ENCODE peak calls at places on chromosomes 16 and 17, in four cellular contexts. E is fibroblast of pulmonary artery, F is A673, X is right atrium auricular region. B is an unnamed sample.

GRCh38 chr16:89678258-89678657 is 8.2 kb upstream of the CDK10 start:
- DNase-seq in F (no peak), E (no peak), X (no peak), B (no peak)

GRCh38 chr17:54944796-54945195 is 23.7 kb downstream of the COX11 start:
- DNase-seq in X (no peak), F (no peak), E (peak), B (no peak)

GRCh38 chr16:9054460-9054859 is 37.0 kb upstream of the HAPSTR1 start:
- DNase-seq in E (no peak), F (no peak), X (no peak), B (no peak)

GRCh38 chr16:8600144-8600856 is 10.0 kb upstream of the TMEM114 start:
- DNase-seq in X (no peak), F (no peak), E (no peak), B (no peak)

GRCh38 chr17:68533887-68534700 is 21.9 kb downstream of the PRKAR1A start:
- DNase-seq in X (no peak), E (peak), F (peak), B (no peak)

GRCh38 chr16:89657442-89658220 is at the start of the genes CHMP1A and SPATA33:
- DNase-seq in F (peak), X (peak), E (peak), B (peak)

GRCh38 chr16:11742041-11742535 is 569 bp downstream of the TXNDC11 start:
- DNase-seq in F (peak), E (no peak), X (no peak), B (no peak)

GRCh38 chr17:47955497-47956461 is 1.9 kb downstream of the PRR15L start:
- DNase-seq in X (no peak), E (no peak), F (no peak), B (no peak)

GRCh38 chr17:71392715-71393567 is 727.9 kb upstream of the SOX9 start:
- DNase-seq in E (peak), F (no peak), X (no peak), B (no peak)

GRCh38 chr17:76132574-76133338 is 8.3 kb downstream of the FOXJ1 start:
- DNase-seq in F (no peak), E (no peak), X (no peak), B (no peak)

GRCh38 chr16:51553314-51553713 is 402.2 kb upstream of the SALL1 start:
- DNase-seq in E (no peak), X (no peak), F (no peak), B (no peak)

GRCh38 chr17:80035937-80036714 is at the start of gene CCDC40:
- DNase-seq in X (peak), F (peak), E (peak), B (peak)

GRCh38 chr16:22763655-22764054 is 50.3 kb upstream of the HS3ST2 start:
- DNase-seq in E (no peak), F (no peak), X (no peak), B (no peak)

GRCh38 chr17:59464246-59464645 is 101.2 kb upstream of the DHX40 start:
- DNase-seq in X (no peak), F (no peak), E (no peak), B (peak)

GRCh38 chr16:14473488-14473887 is 156.6 kb downstream of the PARN start:
- DNase-seq in X (no peak), E (no peak), F (no peak), B (no peak)

GRCh38 chr16:85240982-85241924 is 129.0 kb upstream of the CIBAR2 start:
- DNase-seq in X (no peak), E (no peak), F (no peak), B (no peak)

GRCh38 chr16:80670170-80670865 is 129.5 kb downstream of the DYNLRB2 start:
- DNase-seq in X (no peak), F (no peak), E (no peak), B (peak)

GRCh38 chr16:89045881-89046280 is 47.8 kb upstream of the ACSF3 start:
- DNase-seq in X (no peak), F (no peak), E (no peak), B (no peak)

GRCh38 chr16:65617421-65617820 is 495.6 kb upstream of the CDH11 start:
- DNase-seq in E (no peak), X (no peak), F (no peak), B (no peak)

DNA sequence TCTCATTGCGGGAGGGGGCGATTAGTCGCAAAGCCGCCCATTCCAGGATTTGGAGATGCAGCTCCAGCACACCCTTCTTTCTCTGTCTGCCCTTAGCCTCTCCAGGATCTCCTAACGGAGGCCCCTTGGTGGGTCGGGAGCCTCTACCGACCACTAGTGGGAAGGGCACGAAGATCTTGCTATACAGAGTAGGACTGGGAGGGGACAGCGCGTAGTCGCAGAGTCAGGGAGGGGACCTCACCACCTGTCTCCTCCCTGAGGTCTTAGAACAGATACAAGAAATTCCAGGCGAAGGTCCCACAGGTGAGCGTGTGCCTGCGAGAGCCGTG is 569 bp upstream of the SMTNL2 start:
- DNase-seq in X (no peak), E (no peak), F (peak), B (peak)
- TF ChIP-seq CTCF in X (peak), E (peak), F (peak), B (peak)

DNA sequence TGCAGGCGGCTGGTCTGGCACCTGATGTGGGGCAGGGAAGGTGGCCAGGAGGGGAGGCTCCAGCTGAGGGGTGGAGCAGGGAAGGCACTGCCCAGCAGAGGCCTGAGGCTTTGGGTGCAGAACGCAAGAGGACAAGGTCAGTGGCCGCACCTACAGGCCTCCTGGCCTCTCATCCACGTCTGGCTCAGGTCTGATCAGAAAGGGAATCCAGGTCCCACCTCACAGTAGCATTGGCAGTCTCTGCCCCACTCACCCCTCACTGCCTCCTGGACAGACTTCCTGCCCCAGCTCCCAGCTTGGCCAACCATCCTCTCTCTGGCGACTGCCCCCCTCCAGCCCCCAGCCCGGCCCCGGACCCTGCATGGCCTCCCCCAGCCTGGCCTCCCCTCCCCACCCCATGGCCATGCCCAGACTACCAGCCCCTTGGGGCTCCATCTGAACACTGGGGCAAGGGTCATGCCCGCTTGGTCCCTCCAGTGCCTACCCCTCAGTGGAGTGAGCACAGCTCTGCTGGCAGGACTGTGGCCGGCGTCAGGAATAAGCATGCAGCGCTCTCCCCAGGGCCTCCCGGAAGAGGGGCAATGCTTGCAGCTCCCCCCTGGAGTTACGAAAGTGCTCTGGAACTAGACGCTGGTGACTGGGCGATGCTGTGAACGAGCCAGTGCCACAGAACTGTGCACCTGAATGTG is 4.6 kb downstream of the UTS2R start:
- DNase-seq in X (no peak), F (no peak), E (no peak), B (no peak)
- TF ChIP-seq CTCF in X (no peak), F (no peak), E (no peak), B (no peak)

GRCh38 chr16:78743556-78743955 is 644.1 kb downstream of the WWOX start:
- DNase-seq in F (no peak), X (no peak), E (no peak), B (no peak)

GRCh38 chr16:78742501-78743283 is 643.2 kb downstream of the WWOX start:
- DNase-seq in X (no peak), F (no peak), E (peak), B (no peak)

GRCh38 chr16:78738557-78738956 is 639.1 kb downstream of the WWOX start:
- DNase-seq in X (no peak), F (no peak), E (no peak), B (no peak)

GRCh38 chr16:78737630-78738029 is 638.2 kb downstream of the WWOX start:
- DNase-seq in E (no peak), F (no peak), X (no peak), B (no peak)

DNA sequence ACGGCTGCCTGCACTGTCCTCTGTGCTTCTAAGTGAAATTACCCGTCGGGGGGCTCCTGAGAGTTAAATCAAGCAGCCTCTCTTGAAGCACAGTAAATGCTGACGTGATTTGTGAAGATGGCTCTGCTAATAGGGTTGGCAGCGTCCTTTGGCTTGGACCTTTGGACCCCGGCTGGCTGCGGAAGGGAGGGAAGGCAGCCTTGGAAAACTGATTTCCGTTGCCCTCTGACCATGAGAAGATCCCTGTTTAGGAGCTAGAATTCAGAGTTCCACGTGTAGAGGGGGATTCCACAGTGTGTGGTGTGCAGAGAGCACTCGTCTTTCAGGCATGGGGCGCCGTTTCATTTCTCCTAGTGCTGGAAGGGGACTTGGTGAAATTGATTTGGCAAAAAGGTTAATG is 640.8 kb downstream of the WWOX start:
- DNase-seq in X (no peak), F (no peak), E (no peak), B (no peak)
- TF ChIP-seq CTCF in X (no peak), F (no peak), E (no peak), B (no peak)

GRCh38 chr17:49190932-49191331 is 19.4 kb downstream of the GNGT2 start:
- DNase-seq in F (peak), E (no peak), X (no peak), B (no peak)

GRCh38 chr17:49191407-49191916 is 18.9 kb downstream of the GNGT2 start:
- DNase-seq in X (no peak), E (peak), F (no peak), B (no peak)

GRCh38 chr17:49193513-49194296 is 16.7 kb downstream of the GNGT2 start:
- DNase-seq in X (peak), E (peak), F (peak), B (no peak)

GRCh38 chr17:49194297-49194607 is 16.1 kb downstream of the GNGT2 start:
- DNase-seq in F (no peak), X (no peak), E (no peak), B (no peak)

GRCh38 chr17:49191917-49192741 is 18.2 kb downstream of the GNGT2 start:
- DNase-seq in X (peak), E (peak), F (peak), B (peak)
- TF ChIP-seq CTCF in X (peak), E (peak), F (peak), B (peak)

GRCh38 chr17:35073183-35073790 is 9.8 kb upstream of the RFFL start:
- DNase-seq in X (no peak), E (no peak), F (no peak), B (no peak)
- TF ChIP-seq CTCF in X (no peak), E (no peak), F (no peak), B (no peak)

GRCh38 chr16:718922-719321 is 2.0 kb upstream of the ANTKMT start:
- DNase-seq in F (no peak), E (no peak), X (no peak), B (no peak)

GRCh38 chr16:719815-720506 is 985 bp upstream of the ANTKMT start:
- DNase-seq in F (peak), X (no peak), E (no peak), B (no peak)

GRCh38 chr16:720990-721764 is at the start of gene ANTKMT:
- DNase-seq in E (peak), X (no peak), F (peak), B (peak)

GRCh38 chr16:721765-722481 is 977 bp downstream of the ANTKMT start:
- DNase-seq in E (no peak), X (no peak), F (no peak), B (no peak)

DNA sequence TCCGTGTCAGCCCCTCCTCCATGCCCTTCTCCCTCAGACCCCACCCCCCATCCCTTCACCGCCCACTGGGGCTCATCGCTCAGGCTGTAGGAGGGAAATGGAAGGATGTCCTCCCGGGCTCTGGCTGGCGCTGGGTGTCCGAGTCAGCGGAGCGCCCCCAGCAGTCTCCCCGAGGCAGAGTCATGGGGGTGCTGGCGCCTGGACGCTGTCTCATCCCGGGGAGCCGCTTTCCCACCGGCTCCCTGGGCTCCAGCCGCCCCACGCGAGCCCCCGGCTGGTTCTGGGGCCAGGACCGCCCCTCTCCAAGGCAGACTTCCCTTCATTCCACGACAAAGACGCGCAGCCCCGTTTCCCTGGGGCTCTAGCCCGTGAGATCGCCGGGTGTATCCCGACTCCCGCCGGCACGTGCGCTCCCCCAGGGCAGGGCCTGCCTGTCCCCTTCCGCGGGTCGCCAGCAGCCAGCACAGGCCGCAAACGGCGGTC is 398 bp upstream of the ANTKMT start:
- DNase-seq in X (no peak), E (peak), F (peak), B (no peak)
- TF ChIP-seq CTCF in X (peak), E (peak), F (peak), B (no peak)

GRCh38 chr17:44998646-44999045 is 30.5 kb upstream of the C1QL1 start:
- DNase-seq in X (no peak), F (no peak), E (no peak), B (no peak)

GRCh38 chr17:44997733-44998520 is 29.8 kb upstream of the C1QL1 start:
- DNase-seq in X (no peak), E (peak), F (peak), B (no peak)

GRCh38 chr17:44999433-44999832 is 31.3 kb upstream of the C1QL1 start:
- DNase-seq in E (no peak), F (no peak), X (no peak), B (no peak)

GRCh38 chr17:44995602-44996001 is 27.5 kb upstream of the C1QL1 start:
- DNase-seq in E (no peak), F (no peak), X (no peak), B (no peak)

GRCh38 chr17:44996304-44996703 is 28.2 kb upstream of the C1QL1 start:
- DNase-seq in E (no peak), X (no peak), F (no peak), B (no peak)
- TF ChIP-seq CTCF in E (no peak), X (no peak), F (no peak), B (no peak)

DNA sequence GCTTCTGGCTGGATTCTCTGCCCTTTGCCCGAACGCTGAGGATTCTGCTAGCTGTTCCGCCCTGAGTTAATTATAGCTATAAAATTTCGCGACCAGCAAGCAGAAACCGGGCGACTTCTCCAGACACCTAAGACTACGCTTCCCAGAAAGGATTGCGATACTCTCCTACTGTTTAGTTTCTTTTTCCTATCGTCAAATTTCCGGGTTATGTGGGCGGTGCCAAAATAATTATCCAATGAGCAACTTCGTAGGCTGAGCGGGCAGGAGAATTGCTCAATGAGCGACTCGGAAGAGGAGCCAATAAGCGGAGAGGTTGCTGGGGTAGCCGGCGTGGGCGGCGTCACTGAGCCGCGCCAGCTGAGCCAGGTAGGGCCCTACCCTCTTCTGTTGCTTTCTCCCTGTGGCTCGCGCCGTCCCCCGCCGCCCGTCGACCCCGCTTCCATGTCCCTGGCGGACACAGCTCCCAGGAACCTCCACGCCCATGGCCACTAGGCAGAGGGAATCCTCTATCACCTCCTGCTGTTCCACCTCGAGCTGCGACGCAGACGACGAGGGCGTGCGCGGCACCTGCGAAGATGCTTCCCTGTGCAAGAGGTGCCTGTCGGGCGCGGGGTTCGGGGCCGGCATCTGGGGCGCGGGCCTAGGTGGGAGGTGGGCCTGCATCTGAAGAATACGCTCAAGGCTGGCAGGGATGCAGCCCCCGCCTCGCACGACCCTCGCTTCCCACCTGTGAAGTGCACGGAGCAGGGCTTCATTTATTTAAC is at the start of gene LCMT1:
- DNase-seq in E (peak), X (peak), F (peak), B (peak)
- TF ChIP-seq CTCF in E (no peak), X (no peak), F (no peak), B (no peak)